ENCODE peak calls at places on chromosome 16, in five cellular contexts. H, K, J, S and O are unnamed samples.

GRCh38 chr16:71432906-71433305 is 8.9 kb downstream of the TLE7 start:
- DNase-seq in J (no peak), S (no peak), H (no peak), K (no peak), O (no peak)

GRCh38 chr16:75603241-75603640 is 19.8 kb downstream of the ADAT1 start:
- DNase-seq in S (no peak), H (no peak), J (no peak), K (no peak), O (no peak)

GRCh38 chr16:71283612-71284011 is 5.6 kb downstream of the CMTR2 start:
- DNase-seq in S (no peak), H (no peak), J (no peak), K (no peak), O (no peak)

GRCh38 chr16:52436646-52437645 is 110.0 kb downstream of the TOX3 start:
- DNase-seq in K (no peak), J (no peak), S (no peak), H (no peak), O (no peak)

GRCh38 chr16:58551496-58551895 is 36.2 kb downstream of the SETD6 start:
- DNase-seq in S (peak; percentile 41), J (no peak), H (no peak), K (no peak), O (no peak)

GRCh38 chr16:54544553-54545180 is 258.1 kb upstream of the IRX3 start:
- DNase-seq in H (no peak), S (no peak), J (no peak), K (no peak), O (no peak)

GRCh38 chr16:75391254-75391653 is 42.0 kb downstream of the CFDP1 start:
- DNase-seq in S (no peak), H (no peak), K (no peak), J (no peak), O (no peak)

GRCh38 chr16:21952040-21952792 is 945 bp upstream of the UQCRC2 start:
- DNase-seq in S (peak; percentile 61), K (peak; percentile 70), J (peak; percentile 68), H (peak; percentile 58), O (peak; percentile 49)

GRCh38 chr16:73036074-73036826 is 11.7 kb downstream of the ZFHX3 start:
- DNase-seq in K (no peak), H (no peak), J (peak; percentile 90), S (no peak), O (peak; percentile 76)

GRCh38 chr16:57643166-57643813 is 14.9 kb downstream of the ADGRG1 start:
- DNase-seq in S (no peak), K (peak; percentile 17), H (no peak), J (no peak), O (no peak)

GRCh38 chr16:75116081-75116910 is at the start of gene LDHD:
- DNase-seq in H (no peak), J (peak; percentile 82), K (peak; percentile 61), S (peak; percentile 85), O (no peak)

GRCh38 chr16:19167710-19168172 is 299 bp upstream of the SYT17 start:
- DNase-seq in H (no peak), J (peak; percentile 72), K (peak; percentile 63), S (peak; percentile 77), O (peak; percentile 93)

GRCh38 chr16:20799599-20799998 is 6.7 kb downstream of the ERI2 start:
- DNase-seq in S (no peak), H (no peak), K (peak; percentile 56), J (no peak), O (no peak)

GRCh38 chr16:84284168-84284722 is 10.4 kb upstream of the WFDC1 start:
- DNase-seq in K (peak; percentile 60), H (no peak), S (peak; percentile 73), J (peak; percentile 53), O (no peak)

GRCh38 chr16:51898872-51899271 is 648.1 kb downstream of the TOX3 start:
- DNase-seq in H (no peak), K (no peak), J (no peak), S (no peak), O (no peak)

GRCh38 chr16:85313541-85314208 is 201.4 kb upstream of the CIBAR2 start:
- DNase-seq in J (no peak), S (no peak), H (no peak), K (no peak), O (no peak)

GRCh38 chr16:20610192-20610891 is 34.2 kb upstream of the ACSM2B start:
- DNase-seq in K (no peak), H (no peak), S (no peak), J (no peak), O (no peak)

GRCh38 chr16:87648236-87648635 is 45.9 kb downstream of the JPH3 start:
- DNase-seq in H (no peak), S (no peak), K (no peak), J (no peak), O (no peak)

GRCh38 chr16:87235810-87236515 is 81.2 kb downstream of the C16orf95 start:
- DNase-seq in H (no peak), J (no peak), S (no peak), K (no peak), O (no peak)

GRCh38 chr16:19660432-19660831 is 57.6 kb downstream of the KNOP1 start:
- DNase-seq in K (peak; percentile 11), S (no peak), J (no peak), H (no peak), O (no peak)

GRCh38 chr16:31130336-31130812 is 5.2 kb downstream of the PRSS8 start:
- DNase-seq in S (peak; percentile 23), J (no peak), H (no peak), K (no peak), O (no peak)

GRCh38 chr16:78407191-78407590 is 307.7 kb downstream of the WWOX start:
- DNase-seq in K (no peak), H (no peak), J (no peak), S (no peak), O (no peak)

GRCh38 chr16:194516-194915 is 14.3 kb downstream of the HBQ1 start:
- DNase-seq in K (peak; percentile 65), J (no peak), H (no peak), S (no peak), O (no peak)

GRCh38 chr16:13005836-13006235 is 104.4 kb downstream of the SHISA9 start:
- DNase-seq in K (no peak), J (no peak), H (no peak), S (no peak), O (no peak)

GRCh38 chr16:30186782-30187555 is 3.6 kb downstream of the CORO1A start:
- DNase-seq in H (peak; percentile 86), K (peak; percentile 34), S (peak; percentile 81), J (no peak), O (peak; percentile 67)

GRCh38 chr16:52114414-52114813 is 432.5 kb downstream of the TOX3 start:
- DNase-seq in S (no peak), H (no peak), K (no peak), J (no peak), O (no peak)

GRCh38 chr16:30053376-30054015 is 12.1 kb upstream of the ALDOA start:
- DNase-seq in H (no peak), S (no peak), J (no peak), K (no peak), O (no peak)

GRCh38 chr16:22016927-22017326 is 9.0 kb downstream of the MOSMO start:
- DNase-seq in K (no peak), J (no peak), S (no peak), H (no peak), O (no peak)

GRCh38 chr16:1723450-1724147 is 17.6 kb downstream of the MAPK8IP3 start:
- DNase-seq in H (peak; percentile 33), J (no peak), K (peak; percentile 45), S (no peak), O (peak; percentile 73)
- TF ChIP-seq CTCF in H (peak; percentile 91), J (peak; percentile 64), K (peak; percentile 76), S (peak; percentile 81), O (peak; percentile 46)

DNA sequence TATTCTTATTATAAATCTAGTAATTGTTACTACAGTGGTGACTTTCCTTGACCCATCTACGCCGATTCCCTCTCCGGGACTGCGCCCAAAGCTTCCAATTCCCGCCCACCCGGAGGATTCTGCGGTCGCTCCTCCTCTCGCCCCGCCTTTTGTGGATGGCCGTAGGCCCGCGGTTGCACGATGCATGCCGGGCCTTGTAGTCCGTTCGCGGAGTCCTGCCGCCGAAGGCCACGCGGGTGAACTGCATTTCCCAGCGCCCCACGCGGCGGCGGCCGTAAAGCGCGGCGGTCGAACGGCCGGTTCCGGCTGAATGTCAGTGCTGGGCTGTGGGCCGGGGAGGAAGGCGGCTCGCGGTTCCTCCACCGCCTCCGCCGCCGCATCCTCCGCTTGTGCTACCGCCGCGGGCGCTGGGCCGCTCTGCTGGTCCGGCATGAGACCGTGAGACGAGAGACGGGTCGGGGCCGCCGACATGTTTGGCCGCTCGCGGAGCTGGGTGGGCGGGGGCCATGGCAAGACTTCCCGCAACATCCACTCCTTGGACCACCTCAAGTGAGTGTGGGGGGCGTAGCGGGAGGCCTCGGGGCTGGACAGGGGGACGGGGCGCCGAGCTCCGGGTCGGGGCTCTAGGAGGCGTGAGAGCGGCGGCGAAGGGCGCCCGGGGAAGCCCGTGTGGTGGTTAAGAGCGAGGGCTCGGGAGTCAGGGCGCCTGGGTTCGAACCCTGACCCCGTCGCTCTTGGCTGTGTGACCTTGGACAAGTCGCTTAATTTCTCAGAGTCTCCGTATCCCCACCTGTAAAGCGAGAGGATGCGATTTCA is at the start of gene CLEC16A:
- DNase-seq in J (peak; percentile 95), H (peak; percentile 91), S (peak; percentile 99), K (peak; percentile 96), O (peak; percentile 94)
- TF ChIP-seq CTCF in J (no peak), H (no peak), S (no peak), K (no peak), O (no peak)

DNA sequence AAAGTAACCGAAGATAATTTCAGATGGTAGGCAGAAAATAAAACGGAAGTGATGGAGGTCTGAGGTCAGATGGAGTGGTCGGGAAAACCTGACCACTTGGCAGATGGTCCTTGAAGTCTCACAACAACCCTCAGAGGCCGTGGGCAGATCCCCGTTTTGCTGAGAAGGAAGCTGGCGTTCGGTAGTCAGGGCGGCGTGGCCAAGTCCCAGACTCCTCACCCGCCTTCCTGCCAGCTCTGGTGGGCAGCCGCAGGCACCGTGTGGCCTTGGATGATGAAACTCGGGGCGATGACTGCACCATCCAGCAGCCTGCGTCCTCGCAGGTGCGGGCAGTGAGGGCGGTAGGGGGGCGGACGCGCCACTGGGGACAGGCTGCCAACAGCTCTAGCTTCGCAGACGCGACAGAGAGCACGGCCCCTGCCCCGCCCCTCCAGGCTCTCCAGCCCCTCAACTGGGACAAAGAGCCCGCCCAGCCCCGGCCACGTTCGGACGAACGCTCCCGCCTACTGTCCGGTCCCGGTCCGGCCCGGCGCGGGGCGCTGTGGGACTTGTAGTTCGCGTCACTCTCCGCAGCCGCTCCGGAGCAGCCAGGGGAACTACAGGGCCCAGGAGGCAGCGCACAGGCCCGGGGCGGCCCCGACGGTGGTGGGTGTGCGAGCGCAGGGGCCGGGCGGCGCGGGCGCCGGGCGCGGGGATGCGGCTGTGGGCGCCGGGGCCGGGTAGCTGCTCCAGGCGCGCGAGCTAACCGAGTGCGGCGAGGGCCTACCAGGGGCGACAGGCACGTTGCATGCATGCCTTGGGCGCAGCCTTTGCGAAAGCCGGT is at the start of gene GPT2:
- DNase-seq in K (peak; percentile 90), J (peak; percentile 97), S (peak; percentile 99), H (peak; percentile 46), O (peak; percentile 93)
- TF ChIP-seq CTCF in K (no peak), J (no peak), S (peak; percentile 17), H (no peak), O (no peak)

DNA sequence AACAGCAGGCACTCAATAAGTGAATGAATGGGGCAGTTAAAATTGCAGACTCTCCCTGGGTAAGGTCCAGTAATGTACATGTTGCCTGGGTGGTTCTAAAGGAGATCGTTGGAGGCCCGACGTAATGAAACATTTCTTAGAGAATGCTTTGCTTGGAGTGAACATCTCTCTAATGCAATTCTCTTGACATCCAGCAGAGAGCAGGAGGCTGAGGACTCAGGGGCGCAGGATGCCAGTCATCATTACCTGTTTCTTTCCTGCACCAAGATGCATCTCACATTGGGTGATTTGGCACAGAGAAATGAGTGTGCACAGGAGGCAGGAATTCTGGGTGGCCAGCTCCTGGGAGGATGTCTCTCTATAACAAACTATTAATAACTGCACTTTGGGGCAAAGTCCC is 130.3 kb upstream of the RBBP6 start:
- DNase-seq in S (no peak), H (no peak), K (no peak), J (no peak), O (peak; percentile 21)
- TF ChIP-seq CTCF in S (no peak), H (no peak), K (no peak), J (no peak), O (no peak)